ENCODE peak calls at places on chromosomes 11 and 22, in five cellular contexts. Q is A549, M is HepG2, G is GM12878, B is K562. U is an unnamed sample.

GRCh38 chr11:20021771-20022362 is 138.4 kb downstream of the DBX1 start:
- DNase-seq in Q (peak), M (peak), G (no peak), B (no peak), U (peak)

GRCh38 chr22:35611200-35611890 is 5.8 kb downstream of the MB start:
- DNase-seq in Q (no peak), M (no peak), G (no peak), B (no peak), U (no peak)

GRCh38 chr22:17929909-17930308 is 94.5 kb downstream of the MICAL3 start:
- DNase-seq in Q (no peak), M (no peak), G (no peak), B (no peak), U (no peak)

GRCh38 chr11:120197254-120197891 is 13.5 kb upstream of the OAF start:
- DNase-seq in Q (no peak), M (peak), G (no peak), B (no peak), U (no peak)

GRCh38 chr11:125916683-125917337 is 12.5 kb downstream of the DDX25 start:
- DNase-seq in Q (peak), M (no peak), G (no peak), B (no peak), U (no peak)

GRCh38 chr11:113685650-113686349 is 20.3 kb downstream of the TMPRSS5 start:
- DNase-seq in Q (no peak), M (no peak), G (peak), B (no peak), U (no peak)

GRCh38 chr11:75386912-75387311 is 12.4 kb upstream of the RPS3 start:
- DNase-seq in Q (peak), M (no peak), G (no peak), B (no peak), U (no peak)

GRCh38 chr11:34151916-34152845 is 46.8 kb downstream of the NAT10 start:
- DNase-seq in Q (no peak), M (no peak), G (no peak), B (no peak), U (no peak)

GRCh38 chr11:7220636-7221035 is 31.1 kb upstream of the SYT9 start:
- DNase-seq in Q (no peak), M (no peak), G (no peak), B (no peak), U (no peak)

GRCh38 chr22:30320021-30320556 is 6.7 kb downstream of the TBC1D10A start:
- DNase-seq in Q (no peak), M (no peak), G (no peak), B (no peak), U (no peak)

GRCh38 chr22:40044870-40045834 is 50.4 kb downstream of the FAM83F start:
- DNase-seq in Q (peak), M (peak), G (no peak), B (peak), U (peak)

GRCh38 chr11:6413791-6414231 is 5.1 kb downstream of the APBB1 start:
- DNase-seq in Q (no peak), M (no peak), G (no peak), B (no peak), U (no peak)

GRCh38 chr22:48783821-48784266 is 1043.8 kb downstream of the BRD1 start:
- DNase-seq in Q (no peak), M (peak), G (no peak), B (no peak), U (no peak)

GRCh38 chr11:57511741-57512430 is 3.6 kb downstream of the SLC43A1 start:
- DNase-seq in Q (no peak), M (no peak), G (no peak), B (no peak), U (no peak)

GRCh38 chr11:66069715-66070603 is at the start of gene PACS1:
- DNase-seq in Q (peak), M (peak), G (no peak), B (peak), U (peak)

GRCh38 chr11:47154738-47155570 is 21.7 kb downstream of the ARFGAP2 start:
- DNase-seq in Q (no peak), M (no peak), G (no peak), B (no peak), U (no peak)

GRCh38 chr11:66221726-66222236 is 46.7 kb upstream of the RAB1B start:
- DNase-seq in Q (peak), M (no peak), G (peak), B (no peak), U (no peak)

GRCh38 chr11:27395556-27396258 is 32.7 kb upstream of the CCDC34 start:
- DNase-seq in Q (peak), M (peak), G (no peak), B (no peak), U (no peak)

GRCh38 chr11:12786891-12787290 is 112.7 kb downstream of the TEAD1 start:
- DNase-seq in Q (no peak), M (no peak), G (no peak), B (no peak), U (no peak)

GRCh38 chr22:39183991-39184585 is 31.6 kb upstream of the CBX7 start:
- DNase-seq in Q (peak), M (peak), G (no peak), B (peak), U (no peak)

GRCh38 chr11:103091441-103091809 is 535 bp downstream of the DCUN1D5 start:
- DNase-seq in Q (peak), M (peak), G (no peak), B (peak), U (peak)

GRCh38 chr22:46129390-46130041 is 20.8 kb upstream of the PPARA start:
- DNase-seq in Q (no peak), M (no peak), G (no peak), B (no peak), U (no peak)

GRCh38 chr11:67345949-67346819 is 7.2 kb downstream of the POLD4 start:
- DNase-seq in Q (peak), M (peak), G (peak), B (peak), U (no peak)

GRCh38 chr11:112663947-112664634 is 297.1 kb upstream of the NCAM1 start:
- DNase-seq in Q (no peak), M (no peak), G (no peak), B (no peak), U (no peak)

GRCh38 chr22:39664485-39665200 is 94.1 kb downstream of the CACNA1I start:
- DNase-seq in Q (no peak), M (no peak), G (no peak), B (peak), U (peak)

GRCh38 chr11:109641549-109641948 is 219.6 kb downstream of the C11orf87 start:
- DNase-seq in Q (peak), M (peak), G (no peak), B (no peak), U (peak)

GRCh38 chr11:80533463-80533862 is 1092.6 kb upstream of the TENM4 start:
- DNase-seq in Q (no peak), M (no peak), G (no peak), B (no peak), U (no peak)

GRCh38 chr22:29790061-29790460 is 22.9 kb downstream of the UQCR10 start:
- DNase-seq in Q (no peak), M (no peak), G (no peak), B (no peak), U (no peak)

GRCh38 chr11:613369-613968 is 2.3 kb downstream of the IRF7 start:
- DNase-seq in Q (peak), M (no peak), G (no peak), B (peak), U (peak)

GRCh38 chr11:39786281-39786680 is 1673.2 kb downstream of the LRRC4C start:
- DNase-seq in Q (no peak), M (no peak), G (no peak), B (no peak), U (no peak)

DNA sequence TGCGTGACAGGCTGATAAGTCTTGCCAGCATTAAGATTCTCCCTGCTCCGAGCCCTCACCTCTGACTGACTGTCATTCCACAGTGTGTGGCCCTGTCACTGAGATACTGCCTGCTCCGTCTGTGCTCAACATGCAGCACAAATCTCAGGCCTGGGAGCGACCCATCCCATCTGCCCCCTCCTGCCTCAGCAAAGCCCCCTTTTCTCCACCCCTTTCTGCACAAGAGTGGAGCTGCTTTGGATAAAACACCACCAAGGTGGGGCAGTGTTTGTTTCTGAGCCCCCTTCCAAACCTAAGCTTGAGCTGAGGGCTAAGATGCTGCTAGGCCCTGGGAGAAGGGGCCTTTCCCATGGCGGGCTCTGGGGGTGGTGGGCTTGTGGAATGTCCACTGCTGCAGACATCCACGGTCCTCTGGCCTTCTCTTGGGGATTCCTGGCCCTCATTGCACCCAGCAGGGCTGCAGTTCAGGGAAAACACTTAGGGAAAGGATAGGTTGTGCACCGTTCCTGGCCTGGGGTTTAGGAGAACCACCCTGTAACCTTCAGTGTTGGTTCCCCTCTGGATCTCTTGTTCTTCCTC is 594.1 kb downstream of the TBC1D22A start:
- DNase-seq in Q (no peak), M (no peak), G (no peak), B (no peak), U (no peak)
- TF ChIP-seq ESRRA in Q (no peak), M (no peak), G (no peak), B (no peak), U (no peak)

GRCh38 chr11:36305047-36305446 is 9.0 kb downstream of the PRR5L start:
- DNase-seq in Q (no peak), M (no peak), G (no peak), B (no peak), U (no peak)

GRCh38 chr11:36296925-36297604 is 977 bp downstream of the PRR5L start:
- DNase-seq in Q (no peak), M (no peak), G (no peak), B (no peak), U (no peak)

GRCh38 chr11:36304349-36304748 is 8.3 kb downstream of the PRR5L start:
- DNase-seq in Q (no peak), M (no peak), G (no peak), B (no peak), U (no peak)

GRCh38 chr11:36295926-36296325 is at the start of gene PRR5L:
- DNase-seq in Q (no peak), M (no peak), G (no peak), B (no peak), U (no peak)

GRCh38 chr11:36300651-36301050 is 4.6 kb downstream of the PRR5L start:
- DNase-seq in Q (no peak), M (no peak), G (no peak), B (no peak), U (no peak)
- TF ChIP-seq ESRRA in Q (no peak), M (no peak), G (no peak), B (no peak), U (no peak)

DNA sequence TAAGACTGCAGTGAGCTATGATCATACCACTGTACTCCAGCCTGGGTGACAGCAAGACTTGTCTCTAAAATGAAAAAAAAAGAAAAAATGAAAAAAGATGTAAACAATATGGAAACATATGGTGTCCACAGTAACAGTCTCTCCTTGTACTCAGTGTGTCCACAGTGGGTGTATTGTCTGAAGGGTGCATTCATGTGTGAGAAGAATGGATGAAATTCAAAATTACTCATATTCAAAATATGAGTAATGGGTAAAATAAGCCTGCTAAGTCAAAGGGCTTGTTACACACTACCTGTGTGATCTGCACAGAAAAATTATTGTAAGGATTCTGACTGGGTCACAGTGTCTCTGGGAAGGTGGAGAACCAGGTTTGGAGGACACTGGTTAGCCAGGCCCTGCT is 26.9 kb downstream of the PPFIA1 start:
- DNase-seq in Q (no peak), M (no peak), G (no peak), B (no peak), U (no peak)
- TF ChIP-seq ESRRA in Q (no peak), M (no peak), G (no peak), B (no peak), U (no peak)

GRCh38 chr11:121563003-121563402 is 110.2 kb upstream of the SORL1-AS1 start:
- DNase-seq in Q (no peak), M (no peak), G (no peak), B (no peak), U (no peak)
- TF ChIP-seq ESRRA in Q (no peak), M (no peak), G (no peak), B (no peak), U (no peak)

DNA sequence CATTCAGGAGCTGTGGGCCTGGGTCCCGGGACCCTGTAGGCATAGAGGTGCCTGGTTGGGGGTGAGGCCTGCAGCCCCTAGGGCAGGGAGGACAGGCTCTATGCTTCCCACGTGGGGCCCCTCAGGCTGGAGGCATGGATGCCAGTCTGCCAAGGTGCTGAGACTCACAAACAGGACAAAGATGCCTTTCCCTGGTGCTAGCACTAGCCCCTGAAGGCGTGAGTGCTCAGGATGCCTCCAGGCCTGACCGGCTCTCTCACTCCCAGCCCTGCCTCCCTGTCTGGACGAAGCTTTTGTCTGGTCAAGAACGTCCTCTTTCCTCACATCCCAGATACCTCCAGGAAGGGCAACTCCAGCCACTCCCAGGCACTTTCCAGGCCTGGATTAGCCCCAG is 2.1 kb downstream of the CDC42BPG start:
- DNase-seq in Q (no peak), M (no peak), G (no peak), B (no peak), U (no peak)
- TF ChIP-seq ESRRA in Q (no peak), M (no peak), G (no peak), B (no peak), U (no peak)

GRCh38 chr11:99592241-99592640 is 571.5 kb downstream of the CNTN5 start:
- DNase-seq in Q (no peak), M (no peak), G (no peak), B (no peak), U (no peak)

GRCh38 chr11:99593197-99593596 is 572.4 kb downstream of the CNTN5 start:
- DNase-seq in Q (no peak), M (no peak), G (no peak), B (no peak), U (no peak)

GRCh38 chr11:99584822-99585221 is 564.1 kb downstream of the CNTN5 start:
- DNase-seq in Q (no peak), M (no peak), G (no peak), B (no peak), U (no peak)

GRCh38 chr11:99585606-99586005 is 564.9 kb downstream of the CNTN5 start:
- DNase-seq in Q (no peak), M (no peak), G (no peak), B (no peak), U (no peak)

GRCh38 chr11:99589771-99590170 is 569.0 kb downstream of the CNTN5 start:
- DNase-seq in Q (no peak), M (no peak), G (no peak), B (no peak), U (no peak)
- TF ChIP-seq ESRRA in Q (no peak), M (no peak), G (no peak), B (no peak), U (no peak)

U was measured in WTC11.